ENCODE peak calls at places on chromosome 12, in five cellular contexts. H, A, N, X and Q are unnamed samples.

GRCh38 chr12:57479376-57480115 is at the start of gene ARHGAP9:
- DNase-seq in H (peak), X (no peak), N (no peak), A (no peak), Q (no peak)

GRCh38 chr12:11719678-11720099 is 70.2 kb downstream of the ETV6 start:
- DNase-seq in X (no peak), H (peak), A (peak), N (no peak), Q (peak)

GRCh38 chr12:131919366-131920156 is 9.5 kb upstream of the PUS1 start:
- DNase-seq in A (no peak), H (no peak), N (no peak), X (no peak), Q (no peak)

GRCh38 chr12:53052419-53053222 is 2.8 kb downstream of the TNS2 start:
- DNase-seq in X (peak), A (no peak), N (no peak), H (peak), Q (peak)

GRCh38 chr12:24039113-24039525 is 89.6 kb upstream of the SOX5 start:
- DNase-seq in H (peak), X (no peak), A (peak), N (no peak), Q (no peak)

GRCh38 chr12:45244561-45245348 is 28.9 kb downstream of the ANO6 start:
- DNase-seq in N (no peak), H (no peak), A (no peak), X (no peak), Q (no peak)

GRCh38 chr12:114697741-114698565 is 14.0 kb upstream of the TBX3 start:
- DNase-seq in H (no peak), N (no peak), A (no peak), X (no peak), Q (peak)

GRCh38 chr12:7069386-7069785 is 8.9 kb downstream of the C1S start:
- DNase-seq in H (no peak), A (no peak), X (no peak), N (no peak), Q (no peak)

GRCh38 chr12:63845726-63846125 is 1.2 kb downstream of the SRGAP1 start:
- DNase-seq in X (no peak), N (no peak), H (peak), A (no peak), Q (peak)